ENCODE peak calls at places on chromosomes 13 and 19, in six cellular contexts. G, T, U, M, C and O are unnamed samples.
A peak's percentile ranks its signal among the peaks of the same experiment; 100 is the strongest.

GRCh38 chr13:50149932-50150331 is 134.7 kb downstream of the KCNRG start:
- DNase-seq in U (no peak), G (no peak), C (no peak), T (no peak), M (no peak), O (no peak)

GRCh38 chr19:4337906-4338440 is 654 bp downstream of the STAP2 start:
- DNase-seq in M (no peak), U (no peak), C (no peak), G (no peak), T (no peak), O (no peak)

GRCh38 chr19:16419671-16420394 is 51.9 kb downstream of the EPS15L1 start:
- DNase-seq in G (no peak), C (no peak), M (no peak), T (no peak), U (no peak), O (no peak)

GRCh38 chr19:24159707-24160106 is 72.7 kb downstream of the ZNF254 start:
- DNase-seq in M (no peak), T (no peak), G (no peak), U (no peak), C (no peak), O (no peak)

GRCh38 chr13:20826810-20827560 is 53.2 kb upstream of the EEF1AKMT1 start:
- DNase-seq in U (no peak), T (no peak), G (no peak), M (no peak), C (no peak), O (no peak)

GRCh38 chr13:73622375-73622774 is 511.8 kb downstream of the KLF12 start:
- DNase-seq in M (peak; percentile 7), U (no peak), G (no peak), T (no peak), C (no peak), O (no peak)

GRCh38 chr19:5361407-5361806 is 20.8 kb upstream of the PTPRS start:
- DNase-seq in U (no peak), C (no peak), G (no peak), T (no peak), M (no peak), O (no peak)

GRCh38 chr13:79549355-79550106 is 68.6 kb downstream of the NDFIP2 start:
- DNase-seq in G (no peak), M (no peak), C (no peak), T (no peak), U (no peak), O (no peak)

GRCh38 chr13:37495046-37495445 is 103.5 kb downstream of the POSTN start:
- DNase-seq in C (no peak), G (peak; percentile 22), M (no peak), U (no peak), T (no peak), O (no peak)

GRCh38 chr13:74889321-74889720 is 592.6 kb downstream of the TBC1D4 start:
- DNase-seq in G (no peak), T (no peak), C (no peak), U (no peak), M (no peak), O (no peak)

GRCh38 chr19:33040994-33041827 is 23.5 kb downstream of the RHPN2 start:
- DNase-seq in M (no peak), G (no peak), U (no peak), C (no peak), T (no peak), O (no peak)

GRCh38 chr13:110676511-110677204 is 29.3 kb downstream of the CARS2 start:
- DNase-seq in C (no peak), M (no peak), U (peak; percentile 14), T (no peak), G (no peak), O (no peak)

GRCh38 chr19:18710986-18711751 is 27.7 kb downstream of the CRTC1 start:
- DNase-seq in G (no peak), M (no peak), C (peak; percentile 66), T (peak; percentile 12), U (no peak), O (no peak)

GRCh38 chr13:50592412-50593145 is 250.9 kb downstream of the DLEU7 start:
- DNase-seq in G (no peak), U (no peak), C (no peak), M (no peak), T (no peak), O (no peak)

DNA sequence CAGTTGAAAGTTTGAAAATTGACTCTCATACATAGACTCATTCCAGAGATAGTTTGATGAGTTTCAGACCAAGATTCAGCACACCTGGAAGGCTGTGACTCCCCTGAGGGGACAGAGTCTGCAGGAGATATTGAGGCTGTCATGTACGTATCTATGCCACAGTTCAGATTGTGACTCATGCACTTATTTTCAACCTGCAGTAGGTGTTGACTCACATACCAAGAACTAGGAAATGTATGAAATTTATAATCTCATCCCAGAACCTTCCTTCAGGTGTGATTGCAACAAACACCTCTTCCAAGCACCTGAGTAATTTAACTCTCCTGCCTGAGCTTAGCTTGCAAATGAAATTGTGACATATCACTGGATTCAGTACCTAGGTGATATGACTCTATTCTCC is 64.4 kb upstream of the ZNF43 start:
- DNase-seq in M (no peak), G (no peak), T (no peak), U (no peak), C (no peak), O (no peak)
- TF ChIP-seq CTCF in M (no peak), G (no peak), T (no peak), U (no peak), C (no peak), O (no peak)

DNA sequence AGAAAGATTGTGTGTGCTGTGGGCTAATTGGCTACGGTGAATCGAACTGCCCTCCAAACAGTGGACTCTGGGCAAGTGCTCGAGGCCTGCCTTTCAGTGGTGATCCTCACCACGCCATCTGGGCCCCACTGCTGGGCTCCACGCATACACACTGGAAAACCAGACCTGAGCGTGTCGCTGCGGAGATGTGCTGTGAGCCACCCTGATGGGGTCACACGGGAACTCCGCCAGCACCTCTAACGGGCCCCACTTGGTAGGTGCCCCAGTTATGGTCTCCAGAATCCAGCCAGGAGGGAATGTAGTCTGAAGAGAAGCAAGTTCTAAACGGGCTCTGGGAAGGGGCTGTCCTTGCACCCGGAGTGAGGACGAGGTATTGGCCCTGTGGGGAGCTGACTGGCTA is 39.3 kb downstream of the C13orf46 start:
- DNase-seq in C (peak; percentile 8), G (no peak), U (no peak), M (no peak), T (no peak), O (no peak)
- H3K27ac ChIP-seq in C (no peak overlapping the region), G (no peak overlapping the region), U (peak overlapping the region; percentile 85), M (no peak overlapping the region), T (peak overlapping the region; percentile 92), O (no peak overlapping the region)

GRCh38 chr19:42200116-42200740 is 17.2 kb downstream of the DEDD2 start:
- DNase-seq in T (no peak), C (no peak), U (no peak), G (no peak), M (peak; percentile 23), O (no peak)

GRCh38 chr19:42201489-42202289 is 15.8 kb downstream of the DEDD2 start:
- DNase-seq in U (no peak), G (no peak), T (no peak), C (no peak), M (no peak), O (peak; percentile 28)

GRCh38 chr19:42198676-42199439 is 18.6 kb downstream of the DEDD2 start:
- DNase-seq in G (no peak), T (no peak), U (no peak), C (no peak), M (peak; percentile 97), O (peak; percentile 71)

GRCh38 chr19:42197375-42197817 is 20.1 kb downstream of the DEDD2 start:
- DNase-seq in U (no peak), T (no peak), C (no peak), G (no peak), M (peak; percentile 55), O (no peak)

GRCh38 chr19:42199440-42200115 is 17.9 kb downstream of the DEDD2 start:
- DNase-seq in U (no peak), T (no peak), G (no peak), C (peak; percentile 43), M (peak; percentile 93), O (no peak)
- TF ChIP-seq CTCF in U (no peak), T (no peak), G (no peak), C (no peak), M (peak; percentile 96), O (peak; percentile 10)

GRCh38 chr19:55679343-55680257 is 4.6 kb downstream of the EPN1 start:
- DNase-seq in G (no peak), M (no peak), T (no peak), C (no peak), U (no peak), O (no peak)
- H3K27ac ChIP-seq in G (no peak overlapping the region), M (no peak overlapping the region), T (no peak overlapping the region), C (no peak overlapping the region), U (no peak overlapping the region), O (no peak overlapping the region)